ENCODE peak calls at places on chromosomes 4 and X, in seven cellular contexts. A is HCT116, Q is SK-N-SH, R is pancreas, Y is heart right ventricle, F is AG04450, W is cardiac fibroblast. G is an unnamed sample.

GRCh38 chr4:142953171-142953570 is 107.1 kb upstream of the INPP4B start:
- DNase-seq in A (no peak), Q (no peak), R (no peak), Y (no peak), F (no peak), W (no peak), G (no peak)

GRCh38 chr4:58502839-58503238 is 1392.7 kb upstream of the IGFBP7 start:
- DNase-seq in A (no peak), Q (peak; percentile 22), R (no peak), Y (no peak), F (no peak), W (no peak), G (no peak)

GRCh38 chr4:1470816-1471442 is 64.7 kb upstream of the NKX1-1 start:
- DNase-seq in A (no peak), Q (peak; percentile 19), R (peak; percentile 51), Y (peak; percentile 6), F (no peak), W (no peak), G (no peak)

GRCh38 chrX:39907964-39908616 is 189.7 kb downstream of the BCOR start:
- DNase-seq in A (peak; percentile 53), Q (peak; percentile 30), R (peak; percentile 62), Y (peak; percentile 54), F (peak; percentile 84), W (peak; percentile 89), G (peak; percentile 95)

GRCh38 chr4:84338367-84338766 is 160.7 kb downstream of the NKX6-1 start:
- DNase-seq in A (no peak), Q (no peak), R (no peak), Y (no peak), F (no peak), W (no peak), G (no peak)

GRCh38 chr4:154464654-154465053 is 26.9 kb downstream of the DCHS2 start:
- DNase-seq in A (no peak), Q (no peak), R (no peak), Y (no peak), F (no peak), W (no peak), G (peak; percentile 7)

GRCh38 chr4:125316391-125316780 is 1.6 kb downstream of the FAT4 start:
- DNase-seq in A (no peak), Q (peak; percentile 39), R (peak; percentile 67), Y (peak; percentile 39), F (no peak), W (no peak), G (no peak)

GRCh38 chr4:82713856-82714255 is 84.7 kb downstream of the SCD5 start:
- DNase-seq in A (no peak), Q (no peak), R (no peak), Y (no peak), F (no peak), W (no peak), G (no peak)

GRCh38 chrX:2708016-2708415 is 16.9 kb downstream of the CD99 start:
- DNase-seq in A (no peak), Q (no peak), R (no peak), Y (no peak), F (no peak), W (no peak), G (peak; percentile 24)

GRCh38 chrX:54223581-54223980 is 40.5 kb upstream of the FAM120C start:
- DNase-seq in A (no peak), Q (no peak), R (no peak), Y (no peak), F (no peak), W (no peak), G (no peak)

GRCh38 chr4:152166567-152166966 is 369.3 kb downstream of the FBXW7 start:
- DNase-seq in A (no peak), Q (no peak), R (no peak), Y (no peak), F (no peak), W (no peak), G (peak; percentile 4)

GRCh38 chrX:2374086-2374485 is 126.7 kb downstream of the DHRSX start:
- DNase-seq in A (no peak), Q (no peak), R (no peak), Y (no peak), F (no peak), W (peak; percentile 54), G (peak; percentile 69)

GRCh38 chr4:125101706-125102105 is 213.0 kb upstream of the FAT4 start:
- DNase-seq in A (no peak), Q (no peak), R (no peak), Y (no peak), F (no peak), W (no peak), G (peak; percentile 15)

GRCh38 chr4:53479731-53480525 is 102.5 kb downstream of the FIP1L1 start:
- DNase-seq in A (no peak), Q (no peak), R (no peak), Y (no peak), F (no peak), W (no peak), G (peak; percentile 78)

GRCh38 chr4:127632420-127633403 is at the start of gene INTU:
- DNase-seq in A (peak; percentile 92), Q (peak; percentile 84), R (peak; percentile 83), Y (peak; percentile 88), F (peak; percentile 92), W (peak; percentile 97), G (peak; percentile 95)

GRCh38 chr4:127630152-127630551 is 2.6 kb upstream of the INTU start:
- DNase-seq in A (no peak), Q (no peak), R (no peak), Y (no peak), F (no peak), W (no peak), G (no peak)

GRCh38 chr4:127631420-127631819 is 1.3 kb upstream of the INTU start:
- DNase-seq in A (no peak), Q (no peak), R (no peak), Y (no peak), F (no peak), W (no peak), G (peak; percentile 30)

DNA sequence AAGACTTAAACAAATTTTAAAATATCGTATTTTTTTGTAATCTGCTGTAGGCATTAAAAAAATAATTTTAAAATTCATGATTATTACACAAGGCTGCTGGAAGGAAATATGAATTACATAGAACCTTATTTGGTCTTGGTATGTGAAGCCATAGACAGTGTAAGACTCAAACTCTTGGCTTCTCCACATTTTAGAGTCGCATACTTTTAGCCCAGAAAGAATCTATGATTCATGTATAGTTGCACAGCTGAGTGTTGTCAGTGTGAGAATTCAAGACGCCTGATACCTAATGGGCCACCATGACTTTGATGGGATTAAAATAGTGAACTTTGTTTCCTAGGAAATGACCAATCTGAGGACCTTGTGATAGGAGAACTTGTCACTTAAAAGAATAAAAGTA is 1.4 kb downstream of the INTU start:
- DNase-seq in A (no peak), Q (no peak), R (no peak), Y (no peak), F (peak; percentile 64), W (peak; percentile 54), G (peak; percentile 54)
- H3K4me3 ChIP-seq in A (no peak overlapping the region), Q (no peak overlapping the region), R (no peak overlapping the region), Y (no peak overlapping the region), F (no peak overlapping the region), W (no peak overlapping the region), G (no peak overlapping the region)

GRCh38 chrX:23634181-23634580 is 33.1 kb upstream of the PRDX4 start:
- DNase-seq in A (no peak), Q (peak; percentile 21), R (no peak), Y (no peak), F (no peak), W (peak; percentile 0), G (peak; percentile 17)
- TF ChIP-seq CTCF in A (peak; percentile 3), Q (peak; percentile 45), R (no peak), Y (no peak), F (no peak), W (no peak), G (no peak)

DNA sequence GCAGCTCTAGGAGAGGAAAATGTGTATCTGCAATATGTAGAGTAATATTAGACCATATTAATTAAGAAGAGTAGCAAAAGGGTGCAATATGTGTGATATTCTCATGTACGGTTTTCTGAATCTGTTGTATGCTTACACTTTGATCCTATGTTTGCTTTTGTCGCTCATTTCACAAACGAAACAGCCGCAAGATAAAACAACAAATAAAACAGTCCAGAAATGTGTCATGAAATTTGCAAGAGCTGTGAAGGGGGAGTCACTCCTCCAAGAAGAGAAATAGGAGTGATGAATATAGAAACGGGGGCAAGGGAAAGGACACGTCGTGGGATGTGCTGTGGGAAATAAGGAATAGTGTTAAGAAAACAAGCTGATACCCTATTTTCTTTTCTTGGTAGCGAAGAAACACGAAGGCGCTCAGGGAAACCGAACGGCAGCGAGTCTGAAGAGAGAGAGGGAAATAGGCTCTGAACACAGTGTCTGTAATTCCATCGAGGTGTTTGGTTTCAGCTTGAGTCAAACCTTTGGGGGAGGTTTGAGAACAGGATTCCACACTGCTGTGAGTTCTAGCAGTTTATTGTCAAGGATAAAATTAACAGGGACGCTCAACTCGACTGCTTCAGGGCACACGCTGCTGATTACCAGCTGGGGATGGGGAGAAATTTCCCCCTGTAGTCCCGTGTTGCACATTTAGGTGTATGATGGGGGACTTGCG is 595.6 kb upstream of the TENM3 start:
- DNase-seq in A (no peak), Q (no peak), R (no peak), Y (no peak), F (no peak), W (peak; percentile 29), G (peak; percentile 42)
- H3K4me3 ChIP-seq in A (no peak overlapping the region), Q (no peak overlapping the region), R (no peak overlapping the region), Y (no peak overlapping the region), F (peak overlapping the region; percentile 10), W (no peak overlapping the region), G (peak overlapping the region; percentile 30)

GRCh38 chrX:18899796-18900380 is 84.0 kb downstream of the PHKA2 start:
- DNase-seq in A (no peak), Q (peak; percentile 87), R (no peak), Y (no peak), F (no peak), W (peak; percentile 25), G (peak; percentile 10)
- TF ChIP-seq CTCF in A (peak; percentile 32), Q (peak; percentile 55), R (no peak), Y (peak; percentile 9), F (peak; percentile 20), W (peak; percentile 20), G (no peak)

DNA sequence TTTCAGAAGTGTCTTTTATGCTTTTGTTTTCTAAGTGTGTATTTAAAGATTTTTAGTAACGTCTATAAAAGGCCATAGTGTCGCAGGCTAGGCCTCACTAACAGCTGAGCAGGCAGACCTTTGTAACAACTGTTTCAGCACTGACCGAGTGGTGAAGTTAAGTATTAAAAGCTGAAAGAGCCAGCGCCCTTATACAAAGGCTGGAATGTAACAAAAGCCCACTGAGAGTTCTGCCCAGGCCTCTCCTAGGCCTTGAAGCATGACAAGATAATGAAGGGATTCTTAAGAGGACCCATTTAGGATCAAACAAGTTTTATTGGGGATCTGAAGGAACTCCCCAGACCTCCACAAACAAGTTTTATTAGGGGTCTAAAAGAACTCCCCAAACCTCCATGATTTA is 722.5 kb upstream of the PRKX start:
- DNase-seq in A (no peak), Q (no peak), R (no peak), Y (no peak), F (no peak), W (no peak), G (no peak)
- H3K4me3 ChIP-seq in A (no peak overlapping the region), Q (no peak overlapping the region), R (no peak overlapping the region), Y (no peak overlapping the region), F (no peak overlapping the region), W (no peak overlapping the region), G (no peak overlapping the region)

DNA sequence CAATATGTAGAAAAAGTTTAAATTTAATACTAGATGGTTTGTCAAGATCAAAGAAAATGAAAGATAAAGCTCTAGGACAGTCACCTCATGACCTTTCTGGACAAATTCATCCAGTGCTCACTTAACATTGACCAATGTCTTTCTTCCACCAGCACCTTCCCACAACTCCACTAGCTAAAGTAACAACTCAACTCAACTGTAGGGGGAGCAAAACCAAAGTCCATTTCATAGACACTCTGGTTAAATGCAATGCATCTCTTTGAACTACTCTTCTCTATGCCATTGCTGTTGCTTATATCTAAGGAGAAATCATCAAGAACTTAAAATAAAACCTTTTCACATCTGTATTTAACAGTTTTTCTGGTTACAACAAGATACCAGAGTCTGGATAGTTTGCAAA is 25.1 kb downstream of the UGT2B4 start:
- DNase-seq in A (no peak), Q (peak; percentile 0), R (no peak), Y (no peak), F (no peak), W (no peak), G (no peak)
- TF ChIP-seq CTCF in A (peak; percentile 26), Q (no peak), R (no peak), Y (no peak), F (peak; percentile 11), W (no peak), G (no peak)

G was measured in foreskin fibroblast.